ENCODE peak calls at places on chromosomes 6 and 20, in seven cellular contexts. One of them, this sample, is unnamed.
A peak's percentile ranks its signal among the peaks of the same experiment; 100 is the strongest.

GRCh38 chr6:148146717-148147116 is 195.9 kb upstream of the SASH1 start:
- DNase-seq in bronchial epithelial cell: peak; percentile 94
- DNase-seq in KBM-7: no peak
- DNase-seq in aorta: no peak
- DNase-seq in AG04450: no peak
- DNase-seq in epithelial cell of esophagus: peak; percentile 84
- DNase-seq in heart left ventricle: no peak
- DNase-seq in this sample: peak; percentile 84

GRCh38 chr6:15616266-15616665 is 46.6 kb downstream of the DTNBP1 start:
- DNase-seq in bronchial epithelial cell: peak; percentile 29
- DNase-seq in AG04450: no peak
- DNase-seq in aorta: no peak
- DNase-seq in epithelial cell of esophagus: peak; percentile 18
- DNase-seq in heart left ventricle: no peak
- DNase-seq in KBM-7: no peak
- DNase-seq in this sample: no peak

GRCh38 chr20:45337367-45338120 is 10.7 kb downstream of the SDC4 start:
- DNase-seq in AG04450: peak; percentile 87
- DNase-seq in bronchial epithelial cell: peak; percentile 85
- DNase-seq in aorta: peak; percentile 90
- DNase-seq in epithelial cell of esophagus: peak; percentile 88
- DNase-seq in heart left ventricle: peak; percentile 63
- DNase-seq in KBM-7: no peak
- DNase-seq in this sample: peak; percentile 78

GRCh38 chr6:44642870-44643522 is 255.5 kb downstream of the CDC5L start:
- DNase-seq in epithelial cell of esophagus: peak; percentile 64
- DNase-seq in KBM-7: no peak
- DNase-seq in heart left ventricle: no peak
- DNase-seq in bronchial epithelial cell: peak; percentile 37
- DNase-seq in AG04450: no peak
- DNase-seq in aorta: no peak
- DNase-seq in this sample: peak; percentile 88

GRCh38 chr20:38725959-38726848 is 1.9 kb downstream of the SLC32A1 start:
- DNase-seq in KBM-7: peak; percentile 35
- DNase-seq in bronchial epithelial cell: no peak
- DNase-seq in epithelial cell of esophagus: peak; percentile 36
- DNase-seq in heart left ventricle: peak; percentile 34
- DNase-seq in aorta: peak; percentile 78
- DNase-seq in AG04450: no peak
- DNase-seq in this sample: peak; percentile 47

GRCh38 chr20:24519476-24519875 is 50.0 kb downstream of the SYNDIG1 start:
- DNase-seq in heart left ventricle: no peak
- DNase-seq in AG04450: no peak
- DNase-seq in bronchial epithelial cell: no peak
- DNase-seq in epithelial cell of esophagus: no peak
- DNase-seq in KBM-7: no peak
- DNase-seq in aorta: no peak
- DNase-seq in this sample: no peak

GRCh38 chr20:52056203-52057062 is 135.1 kb downstream of the ZFP64 start:
- DNase-seq in epithelial cell of esophagus: peak; percentile 85
- DNase-seq in heart left ventricle: no peak
- DNase-seq in bronchial epithelial cell: peak; percentile 85
- DNase-seq in aorta: no peak
- DNase-seq in AG04450: peak; percentile 74
- DNase-seq in KBM-7: no peak
- DNase-seq in this sample: peak; percentile 99

GRCh38 chr6:148776321-148776966 is 29.6 kb downstream of the UST start:
- DNase-seq in bronchial epithelial cell: peak; percentile 91
- DNase-seq in aorta: no peak
- DNase-seq in heart left ventricle: no peak
- DNase-seq in epithelial cell of esophagus: peak; percentile 90
- DNase-seq in AG04450: peak; percentile 39
- DNase-seq in KBM-7: peak; percentile 67
- DNase-seq in this sample: peak; percentile 67

GRCh38 chr6:163943647-163944395 is 529.3 kb downstream of the QKI start:
- DNase-seq in heart left ventricle: peak; percentile 55
- DNase-seq in KBM-7: no peak
- DNase-seq in epithelial cell of esophagus: peak; percentile 1
- DNase-seq in bronchial epithelial cell: no peak
- DNase-seq in AG04450: no peak
- DNase-seq in aorta: no peak
- DNase-seq in this sample: no peak

GRCh38 chr6:49849121-49849907 is 17.0 kb downstream of the CRISP1 start:
- DNase-seq in aorta: no peak
- DNase-seq in KBM-7: peak; percentile 64
- DNase-seq in bronchial epithelial cell: peak; percentile 66
- DNase-seq in epithelial cell of esophagus: peak; percentile 61
- DNase-seq in AG04450: peak; percentile 18
- DNase-seq in heart left ventricle: no peak
- DNase-seq in this sample: peak; percentile 80

GRCh38 chr6:124857746-124858145 is 104.5 kb upstream of the RNF217 start:
- DNase-seq in aorta: no peak
- DNase-seq in bronchial epithelial cell: no peak
- DNase-seq in AG04450: no peak
- DNase-seq in heart left ventricle: no peak
- DNase-seq in epithelial cell of esophagus: no peak
- DNase-seq in KBM-7: no peak
- DNase-seq in this sample: no peak

GRCh38 chr6:79735183-79735582 is 104.1 kb downstream of the SH3BGRL2 start:
- DNase-seq in KBM-7: no peak
- DNase-seq in AG04450: no peak
- DNase-seq in heart left ventricle: no peak
- DNase-seq in aorta: no peak
- DNase-seq in epithelial cell of esophagus: no peak
- DNase-seq in bronchial epithelial cell: no peak
- DNase-seq in this sample: no peak

GRCh38 chr6:19692506-19693298 is 144.5 kb upstream of the ID4 start:
- DNase-seq in AG04450: no peak
- DNase-seq in bronchial epithelial cell: no peak
- DNase-seq in KBM-7: no peak
- DNase-seq in aorta: no peak
- DNase-seq in heart left ventricle: no peak
- DNase-seq in epithelial cell of esophagus: no peak
- DNase-seq in this sample: no peak

GRCh38 chr20:17227669-17228623 is 1.1 kb downstream of the PCSK2 start:
- DNase-seq in KBM-7: no peak
- DNase-seq in epithelial cell of esophagus: peak; percentile 9
- DNase-seq in AG04450: no peak
- DNase-seq in aorta: peak; percentile 52
- DNase-seq in bronchial epithelial cell: no peak
- DNase-seq in heart left ventricle: no peak
- DNase-seq in this sample: no peak

GRCh38 chr20:7855545-7855944 is 84.7 kb downstream of the HAO1 start:
- DNase-seq in heart left ventricle: no peak
- DNase-seq in KBM-7: no peak
- DNase-seq in aorta: no peak
- DNase-seq in AG04450: no peak
- DNase-seq in epithelial cell of esophagus: peak; percentile 53
- DNase-seq in bronchial epithelial cell: peak; percentile 46
- DNase-seq in this sample: peak; percentile 84

GRCh38 chr6:149459761-149460160 is 25.1 kb downstream of the ZC3H12D start:
- DNase-seq in epithelial cell of esophagus: peak; percentile 49
- DNase-seq in bronchial epithelial cell: no peak
- DNase-seq in KBM-7: no peak
- DNase-seq in aorta: peak; percentile 35
- DNase-seq in AG04450: no peak
- DNase-seq in heart left ventricle: no peak
- DNase-seq in this sample: no peak

GRCh38 chr20:60649541-60649940 is 602.5 kb upstream of the CDH4 start:
- DNase-seq in AG04450: no peak
- DNase-seq in heart left ventricle: no peak
- DNase-seq in bronchial epithelial cell: no peak
- DNase-seq in aorta: no peak
- DNase-seq in epithelial cell of esophagus: no peak
- DNase-seq in KBM-7: peak; percentile 54
- DNase-seq in this sample: no peak

GRCh38 chr20:52054123-52054522 is 137.5 kb downstream of the ZFP64 start:
- DNase-seq in heart left ventricle: no peak
- DNase-seq in AG04450: no peak
- DNase-seq in bronchial epithelial cell: no peak
- DNase-seq in epithelial cell of esophagus: no peak
- DNase-seq in KBM-7: no peak
- DNase-seq in aorta: no peak
- DNase-seq in this sample: no peak

GRCh38 chr20:4046311-4046924 is 31.1 kb upstream of the RNF24 start:
- DNase-seq in KBM-7: no peak
- DNase-seq in heart left ventricle: no peak
- DNase-seq in AG04450: no peak
- DNase-seq in epithelial cell of esophagus: no peak
- DNase-seq in aorta: no peak
- DNase-seq in bronchial epithelial cell: no peak
- DNase-seq in this sample: no peak

GRCh38 chr20:57094991-57095390 is 171.4 kb downstream of the BMP7 start:
- DNase-seq in heart left ventricle: no peak
- DNase-seq in AG04450: no peak
- DNase-seq in epithelial cell of esophagus: no peak
- DNase-seq in bronchial epithelial cell: no peak
- DNase-seq in aorta: peak; percentile 60
- DNase-seq in KBM-7: no peak
- DNase-seq in this sample: no peak

GRCh38 chr20:38982291-38982690 is 20.1 kb downstream of the DHX35 start:
- DNase-seq in bronchial epithelial cell: no peak
- DNase-seq in epithelial cell of esophagus: no peak
- DNase-seq in AG04450: no peak
- DNase-seq in heart left ventricle: no peak
- DNase-seq in aorta: no peak
- DNase-seq in KBM-7: no peak
- DNase-seq in this sample: peak; percentile 69

GRCh38 chr6:125815050-125815910 is 24.5 kb downstream of the NCOA7 start:
- DNase-seq in KBM-7: no peak
- DNase-seq in epithelial cell of esophagus: no peak
- DNase-seq in heart left ventricle: no peak
- DNase-seq in aorta: no peak
- DNase-seq in AG04450: no peak
- DNase-seq in bronchial epithelial cell: no peak
- DNase-seq in this sample: no peak

GRCh38 chr20:36362978-36363713 is 57.0 kb downstream of the DLGAP4 start:
- DNase-seq in epithelial cell of esophagus: no peak
- DNase-seq in AG04450: no peak
- DNase-seq in KBM-7: no peak
- DNase-seq in bronchial epithelial cell: no peak
- DNase-seq in aorta: no peak
- DNase-seq in heart left ventricle: no peak
- DNase-seq in this sample: no peak

This sample was measured in PC-3.